ENCODE peak calls at places on chromosome 5, in four cellular contexts. W, Z, Q and H are unnamed samples.

GRCh38 chr5:59656351-59657254 is 236.9 kb downstream of the PDE4D start:
- DNase-seq in W (no peak), Z (no peak), Q (no peak), H (no peak)

GRCh38 chr5:41835625-41836024 is 34.6 kb downstream of the OXCT1 start:
- DNase-seq in W (peak), Z (peak), Q (no peak), H (no peak)

GRCh38 chr5:147743686-147744332 is 38.7 kb downstream of the JAKMIP2 start:
- DNase-seq in W (no peak), Z (no peak), Q (no peak), H (no peak)

GRCh38 chr5:67407979-67408378 is 211.4 kb upstream of the CD180 start:
- DNase-seq in W (no peak), Z (no peak), Q (no peak), H (no peak)

GRCh38 chr5:42691413-42691861 is 65.2 kb upstream of the CCDC152 start:
- DNase-seq in W (no peak), Z (no peak), Q (no peak), H (peak)

GRCh38 chr5:77986261-77986660 is 210.1 kb upstream of the TBCA start:
- DNase-seq in W (no peak), Z (no peak), Q (no peak), H (no peak)

GRCh38 chr5:154274828-154275185 is 84.3 kb downstream of the GALNT10 start:
- DNase-seq in W (peak), Z (no peak), Q (no peak), H (no peak)

GRCh38 chr5:94181940-94182339 is 436.5 kb downstream of the KIAA0825 start:
- DNase-seq in W (no peak), Z (no peak), Q (no peak), H (no peak)

GRCh38 chr5:138616508-138616907 is 41.3 kb upstream of the HSPA9 start:
- DNase-seq in W (no peak), Z (no peak), Q (peak), H (no peak)

GRCh38 chr5:96997265-96997859 is 61.5 kb downstream of the LNPEP start:
- DNase-seq in W (peak), Z (no peak), Q (no peak), H (no peak)

GRCh38 chr5:167730121-167730520 is 561.3 kb upstream of the WWC1 start:
- DNase-seq in W (peak), Z (no peak), Q (no peak), H (no peak)

GRCh38 chr5:31981361-31981955 is 192.7 kb downstream of the GOLPH3 start:
- DNase-seq in W (no peak), Z (no peak), Q (no peak), H (no peak)

GRCh38 chr5:6783787-6784186 is 70.6 kb downstream of the TENT4A start:
- DNase-seq in W (no peak), Z (no peak), Q (no peak), H (no peak)

GRCh38 chr5:155539958-155540595 is 526.5 kb downstream of the KIF4B start:
- DNase-seq in W (no peak), Z (no peak), Q (no peak), H (no peak)

GRCh38 chr5:146340260-146341081 is 1.8 kb downstream of the POU4F3 start:
- DNase-seq in W (peak), Z (peak), Q (no peak), H (no peak)

GRCh38 chr5:172921906-172922305 is 37.3 kb upstream of the RPL26L1 start:
- DNase-seq in W (no peak), Z (no peak), Q (no peak), H (no peak)

GRCh38 chr5:168578506-168579205 is 512 bp downstream of the PANK3 start:
- DNase-seq in W (no peak), Z (peak), Q (no peak), H (no peak)

GRCh38 chr5:66342316-66342715 is 198.2 kb downstream of the SREK1 start:
- DNase-seq in W (no peak), Z (no peak), Q (no peak), H (no peak)

GRCh38 chr5:159764283-159764927 is 151.9 kb upstream of the ADRA1B start:
- DNase-seq in W (peak), Z (no peak), Q (no peak), H (no peak)

GRCh38 chr5:124718376-124718775 is 28.1 kb downstream of the ZNF608 start:
- DNase-seq in W (no peak), Z (no peak), Q (no peak), H (no peak)

GRCh38 chr5:1668141-1668721 is 131.4 kb downstream of the MRPL36 start:
- DNase-seq in W (no peak), Z (no peak), Q (no peak), H (no peak)

GRCh38 chr5:106094128-106094726 is 1576.5 kb downstream of the EFNA5 start:
- DNase-seq in W (peak), Z (no peak), Q (no peak), H (no peak)

GRCh38 chr5:133652951-133653601 is 40.7 kb upstream of the FSTL4 start:
- DNase-seq in W (peak), Z (no peak), Q (no peak), H (no peak)

GRCh38 chr5:62960781-62961180 is 382.2 kb downstream of the LRRC70 start:
- DNase-seq in W (no peak), Z (no peak), Q (no peak), H (no peak)

GRCh38 chr5:154221371-154221896 is 30.9 kb downstream of the GALNT10 start:
- DNase-seq in W (peak), Z (no peak), Q (peak), H (no peak)

GRCh38 chr5:1169608-1170115 is 31.7 kb upstream of the SLC6A19 start:
- DNase-seq in W (no peak), Z (no peak), Q (no peak), H (no peak)

GRCh38 chr5:124605516-124605915 is 140.9 kb downstream of the ZNF608 start:
- DNase-seq in W (no peak), Z (no peak), Q (no peak), H (no peak)